ENCODE peak calls at places on chromosomes 3 and 15, in eight cellular contexts. One of them, this sample, is unnamed.

GRCh38 chr3:62832569-62832968 is 42.6 kb downstream of the CADPS start:
- DNase-seq in stimulated activated CD8-positive, alpha-beta memory T cell treated with anti-CD3 and anti-CD28 coated beads, Interleukin-2, amount 100 ng/mL, for 1 hour: no peak
- DNase-seq in testis: no peak
- DNase-seq in amygdala: no peak
- DNase-seq in occipital lobe: no peak
- DNase-seq in AG08396: no peak
- DNase-seq in GM12865: no peak
- DNase-seq in neural crest cell: no peak
- DNase-seq in this sample: no peak

GRCh38 chr3:81602781-81603180 is 158.7 kb downstream of the GBE1 start:
- DNase-seq in AG08396: peak
- DNase-seq in neural crest cell: no peak
- DNase-seq in occipital lobe: no peak
- DNase-seq in GM12865: no peak
- DNase-seq in testis: no peak
- DNase-seq in amygdala: no peak
- DNase-seq in stimulated activated CD8-positive, alpha-beta memory T cell treated with anti-CD3 and anti-CD28 coated beads, Interleukin-2, amount 100 ng/mL, for 1 hour: no peak
- DNase-seq in this sample: no peak

GRCh38 chr15:80265021-80265420 is 13.0 kb upstream of the CTXND1 start:
- DNase-seq in AG08396: no peak
- DNase-seq in occipital lobe: peak
- DNase-seq in stimulated activated CD8-positive, alpha-beta memory T cell treated with anti-CD3 and anti-CD28 coated beads, Interleukin-2, amount 100 ng/mL, for 1 hour: no peak
- DNase-seq in testis: no peak
- DNase-seq in amygdala: no peak
- DNase-seq in neural crest cell: no peak
- DNase-seq in GM12865: no peak
- DNase-seq in this sample: no peak

GRCh38 chr3:117019082-117019713 is 309.6 kb downstream of the TUSC7 start:
- DNase-seq in AG08396: peak
- DNase-seq in testis: peak
- DNase-seq in neural crest cell: peak
- DNase-seq in amygdala: peak
- DNase-seq in occipital lobe: peak
- DNase-seq in GM12865: peak
- DNase-seq in stimulated activated CD8-positive, alpha-beta memory T cell treated with anti-CD3 and anti-CD28 coated beads, Interleukin-2, amount 100 ng/mL, for 1 hour: no peak
- DNase-seq in this sample: peak

GRCh38 chr3:183116051-183116614 is 16.8 kb upstream of the MCCC1 start:
- DNase-seq in stimulated activated CD8-positive, alpha-beta memory T cell treated with anti-CD3 and anti-CD28 coated beads, Interleukin-2, amount 100 ng/mL, for 1 hour: peak
- DNase-seq in neural crest cell: peak
- DNase-seq in AG08396: no peak
- DNase-seq in GM12865: peak
- DNase-seq in testis: peak
- DNase-seq in amygdala: peak
- DNase-seq in occipital lobe: peak
- DNase-seq in this sample: peak

GRCh38 chr15:96887730-96888129 is 557.2 kb downstream of the NR2F2 start:
- DNase-seq in stimulated activated CD8-positive, alpha-beta memory T cell treated with anti-CD3 and anti-CD28 coated beads, Interleukin-2, amount 100 ng/mL, for 1 hour: no peak
- DNase-seq in testis: no peak
- DNase-seq in amygdala: no peak
- DNase-seq in occipital lobe: no peak
- DNase-seq in neural crest cell: no peak
- DNase-seq in AG08396: no peak
- DNase-seq in GM12865: no peak
- DNase-seq in this sample: no peak

GRCh38 chr15:29089731-29090616 is 179.6 kb downstream of the NSMCE3 start:
- DNase-seq in occipital lobe: no peak
- DNase-seq in stimulated activated CD8-positive, alpha-beta memory T cell treated with anti-CD3 and anti-CD28 coated beads, Interleukin-2, amount 100 ng/mL, for 1 hour: no peak
- DNase-seq in testis: no peak
- DNase-seq in GM12865: no peak
- DNase-seq in AG08396: no peak
- DNase-seq in amygdala: no peak
- DNase-seq in neural crest cell: no peak
- DNase-seq in this sample: no peak

GRCh38 chr3:171187706-171188290 is 161.3 kb upstream of the SLC2A2 start:
- DNase-seq in neural crest cell: peak
- DNase-seq in AG08396: peak
- DNase-seq in amygdala: no peak
- DNase-seq in GM12865: peak
- DNase-seq in testis: peak
- DNase-seq in stimulated activated CD8-positive, alpha-beta memory T cell treated with anti-CD3 and anti-CD28 coated beads, Interleukin-2, amount 100 ng/mL, for 1 hour: no peak
- DNase-seq in occipital lobe: no peak
- DNase-seq in this sample: peak

GRCh38 chr3:99021466-99021865 is 120.0 kb upstream of the DCBLD2 start:
- DNase-seq in neural crest cell: no peak
- DNase-seq in testis: no peak
- DNase-seq in stimulated activated CD8-positive, alpha-beta memory T cell treated with anti-CD3 and anti-CD28 coated beads, Interleukin-2, amount 100 ng/mL, for 1 hour: no peak
- DNase-seq in AG08396: no peak
- DNase-seq in GM12865: no peak
- DNase-seq in occipital lobe: no peak
- DNase-seq in amygdala: no peak
- DNase-seq in this sample: no peak

GRCh38 chr3:49295489-49296058 is 18.5 kb upstream of the C3orf62 start:
- DNase-seq in amygdala: no peak
- DNase-seq in neural crest cell: peak
- DNase-seq in stimulated activated CD8-positive, alpha-beta memory T cell treated with anti-CD3 and anti-CD28 coated beads, Interleukin-2, amount 100 ng/mL, for 1 hour: no peak
- DNase-seq in occipital lobe: no peak
- DNase-seq in testis: no peak
- DNase-seq in AG08396: no peak
- DNase-seq in GM12865: peak
- DNase-seq in this sample: peak

GRCh38 chr15:95032181-95032580 is 800.8 kb downstream of the MCTP2 start:
- DNase-seq in amygdala: no peak
- DNase-seq in GM12865: no peak
- DNase-seq in testis: no peak
- DNase-seq in AG08396: no peak
- DNase-seq in stimulated activated CD8-positive, alpha-beta memory T cell treated with anti-CD3 and anti-CD28 coated beads, Interleukin-2, amount 100 ng/mL, for 1 hour: no peak
- DNase-seq in occipital lobe: no peak
- DNase-seq in neural crest cell: no peak
- DNase-seq in this sample: no peak

GRCh38 chr15:75666823-75667501 is 19.2 kb downstream of the SNX33 start:
- DNase-seq in occipital lobe: no peak
- DNase-seq in GM12865: no peak
- DNase-seq in testis: no peak
- DNase-seq in AG08396: peak
- DNase-seq in neural crest cell: no peak
- DNase-seq in amygdala: no peak
- DNase-seq in stimulated activated CD8-positive, alpha-beta memory T cell treated with anti-CD3 and anti-CD28 coated beads, Interleukin-2, amount 100 ng/mL, for 1 hour: no peak
- DNase-seq in this sample: no peak

GRCh38 chr3:9786825-9787654 is 5.2 kb downstream of the TADA3 start:
- DNase-seq in AG08396: no peak
- DNase-seq in occipital lobe: no peak
- DNase-seq in neural crest cell: no peak
- DNase-seq in testis: no peak
- DNase-seq in amygdala: no peak
- DNase-seq in GM12865: no peak
- DNase-seq in stimulated activated CD8-positive, alpha-beta memory T cell treated with anti-CD3 and anti-CD28 coated beads, Interleukin-2, amount 100 ng/mL, for 1 hour: no peak
- DNase-seq in this sample: no peak

GRCh38 chr15:83887404-83887803 is 233.5 kb downstream of the ADAMTSL3 start:
- DNase-seq in amygdala: no peak
- DNase-seq in neural crest cell: no peak
- DNase-seq in testis: no peak
- DNase-seq in stimulated activated CD8-positive, alpha-beta memory T cell treated with anti-CD3 and anti-CD28 coated beads, Interleukin-2, amount 100 ng/mL, for 1 hour: no peak
- DNase-seq in GM12865: no peak
- DNase-seq in occipital lobe: no peak
- DNase-seq in AG08396: no peak
- DNase-seq in this sample: no peak

GRCh38 chr3:47629770-47630169 is 51.1 kb upstream of the CSPG5 start:
- DNase-seq in occipital lobe: no peak
- DNase-seq in stimulated activated CD8-positive, alpha-beta memory T cell treated with anti-CD3 and anti-CD28 coated beads, Interleukin-2, amount 100 ng/mL, for 1 hour: no peak
- DNase-seq in GM12865: no peak
- DNase-seq in testis: no peak
- DNase-seq in amygdala: no peak
- DNase-seq in neural crest cell: no peak
- DNase-seq in AG08396: no peak
- DNase-seq in this sample: no peak

GRCh38 chr3:45988804-45989203 is 6.8 kb downstream of the FYCO1 start:
- DNase-seq in neural crest cell: no peak
- DNase-seq in stimulated activated CD8-positive, alpha-beta memory T cell treated with anti-CD3 and anti-CD28 coated beads, Interleukin-2, amount 100 ng/mL, for 1 hour: no peak
- DNase-seq in GM12865: no peak
- DNase-seq in AG08396: peak
- DNase-seq in occipital lobe: no peak
- DNase-seq in amygdala: no peak
- DNase-seq in testis: no peak
- DNase-seq in this sample: no peak

GRCh38 chr15:51499379-51499976 is 123.1 kb downstream of the DMXL2 start:
- DNase-seq in GM12865: peak
- DNase-seq in amygdala: no peak
- DNase-seq in stimulated activated CD8-positive, alpha-beta memory T cell treated with anti-CD3 and anti-CD28 coated beads, Interleukin-2, amount 100 ng/mL, for 1 hour: no peak
- DNase-seq in occipital lobe: no peak
- DNase-seq in testis: no peak
- DNase-seq in neural crest cell: no peak
- DNase-seq in AG08396: peak
- DNase-seq in this sample: peak

GRCh38 chr3:188788621-188789081 is 383.1 kb upstream of the TPRG1 start:
- DNase-seq in neural crest cell: no peak
- DNase-seq in GM12865: peak
- DNase-seq in amygdala: no peak
- DNase-seq in testis: no peak
- DNase-seq in AG08396: peak
- DNase-seq in stimulated activated CD8-positive, alpha-beta memory T cell treated with anti-CD3 and anti-CD28 coated beads, Interleukin-2, amount 100 ng/mL, for 1 hour: peak
- DNase-seq in occipital lobe: no peak
- DNase-seq in this sample: no peak

GRCh38 chr3:156176048-156176447 is 55.7 kb downstream of the KCNAB1 start:
- DNase-seq in AG08396: no peak
- DNase-seq in stimulated activated CD8-positive, alpha-beta memory T cell treated with anti-CD3 and anti-CD28 coated beads, Interleukin-2, amount 100 ng/mL, for 1 hour: no peak
- DNase-seq in amygdala: no peak
- DNase-seq in neural crest cell: no peak
- DNase-seq in occipital lobe: no peak
- DNase-seq in testis: no peak
- DNase-seq in GM12865: no peak
- DNase-seq in this sample: no peak

GRCh38 chr15:45333550-45333949 is 44.8 kb downstream of the GATM start:
- DNase-seq in stimulated activated CD8-positive, alpha-beta memory T cell treated with anti-CD3 and anti-CD28 coated beads, Interleukin-2, amount 100 ng/mL, for 1 hour: no peak
- DNase-seq in testis: no peak
- DNase-seq in neural crest cell: no peak
- DNase-seq in GM12865: peak
- DNase-seq in amygdala: no peak
- DNase-seq in AG08396: no peak
- DNase-seq in occipital lobe: peak
- DNase-seq in this sample: no peak

This sample was measured in GM10248.